ENCODE peak calls at places on chromosomes 3 and 15, in five cellular contexts. B is mesendoderm, Y is GM12865, Q is Panc1, V is psoas muscle. A is an unnamed sample.

GRCh38 chr3:150291515-150291914 is 116.6 kb upstream of the TSC22D2 start:
- DNase-seq in B (no peak), Y (no peak), Q (no peak), V (no peak), A (no peak)

GRCh38 chr15:101613130-101614000 is 38.8 kb downstream of the TM2D3 start:
- DNase-seq in B (no peak), Y (no peak), Q (no peak), V (peak), A (peak)

GRCh38 chr3:151439652-151440125 is 21.2 kb downstream of the IGSF10 start:
- DNase-seq in B (peak), Y (peak), Q (peak), V (no peak), A (peak)

GRCh38 chr3:170751083-170751893 is 118.7 kb downstream of the RPL22L1 start:
- DNase-seq in B (peak), Y (no peak), Q (peak), V (peak), A (peak)

GRCh38 chr3:143975549-143976152 is 4.0 kb downstream of the DIPK2A start:
- DNase-seq in B (peak), Y (peak), Q (no peak), V (no peak), A (peak)

GRCh38 chr15:79849789-79850188 is 47.0 kb downstream of the MTHFS start:
- DNase-seq in B (peak), Y (peak), Q (no peak), V (no peak), A (peak)

GRCh38 chr3:54951405-54951804 is 23.5 kb upstream of the LRTM1 start:
- DNase-seq in B (peak), Y (peak), Q (no peak), V (peak), A (no peak)

GRCh38 chr3:182215881-182216280 is 504.2 kb downstream of the SOX2 start:
- DNase-seq in B (no peak), Y (no peak), Q (no peak), V (no peak), A (no peak)

GRCh38 chr15:52023169-52023922 is 4.3 kb downstream of the MAPK6 start:
- DNase-seq in B (no peak), Y (no peak), Q (peak), V (no peak), A (no peak)

GRCh38 chr3:168989396-168989795 is 674.1 kb downstream of the MECOM start:
- DNase-seq in B (no peak), Y (no peak), Q (no peak), V (no peak), A (no peak)

GRCh38 chr3:50525987-50526386 is 22.6 kb upstream of the CACNA2D2 start:
- DNase-seq in B (peak), Y (peak), Q (no peak), V (peak), A (no peak)

GRCh38 chr15:32849769-32850668 is 132.2 kb downstream of the GREM1 start:
- DNase-seq in B (no peak), Y (no peak), Q (no peak), V (no peak), A (no peak)

GRCh38 chr3:102095383-102095782 is 246.1 kb downstream of the NFKBIZ start:
- DNase-seq in B (no peak), Y (no peak), Q (no peak), V (no peak), A (no peak)

GRCh38 chr3:102091358-102091757 is 242.0 kb downstream of the NFKBIZ start:
- DNase-seq in B (no peak), Y (no peak), Q (no peak), V (no peak), A (no peak)

GRCh38 chr3:102094523-102094922 is 245.2 kb downstream of the NFKBIZ start:
- DNase-seq in B (no peak), Y (no peak), Q (no peak), V (no peak), A (no peak)

GRCh38 chr3:102090646-102091045 is 241.3 kb downstream of the NFKBIZ start:
- DNase-seq in B (no peak), Y (no peak), Q (no peak), V (no peak), A (no peak)

DNA sequence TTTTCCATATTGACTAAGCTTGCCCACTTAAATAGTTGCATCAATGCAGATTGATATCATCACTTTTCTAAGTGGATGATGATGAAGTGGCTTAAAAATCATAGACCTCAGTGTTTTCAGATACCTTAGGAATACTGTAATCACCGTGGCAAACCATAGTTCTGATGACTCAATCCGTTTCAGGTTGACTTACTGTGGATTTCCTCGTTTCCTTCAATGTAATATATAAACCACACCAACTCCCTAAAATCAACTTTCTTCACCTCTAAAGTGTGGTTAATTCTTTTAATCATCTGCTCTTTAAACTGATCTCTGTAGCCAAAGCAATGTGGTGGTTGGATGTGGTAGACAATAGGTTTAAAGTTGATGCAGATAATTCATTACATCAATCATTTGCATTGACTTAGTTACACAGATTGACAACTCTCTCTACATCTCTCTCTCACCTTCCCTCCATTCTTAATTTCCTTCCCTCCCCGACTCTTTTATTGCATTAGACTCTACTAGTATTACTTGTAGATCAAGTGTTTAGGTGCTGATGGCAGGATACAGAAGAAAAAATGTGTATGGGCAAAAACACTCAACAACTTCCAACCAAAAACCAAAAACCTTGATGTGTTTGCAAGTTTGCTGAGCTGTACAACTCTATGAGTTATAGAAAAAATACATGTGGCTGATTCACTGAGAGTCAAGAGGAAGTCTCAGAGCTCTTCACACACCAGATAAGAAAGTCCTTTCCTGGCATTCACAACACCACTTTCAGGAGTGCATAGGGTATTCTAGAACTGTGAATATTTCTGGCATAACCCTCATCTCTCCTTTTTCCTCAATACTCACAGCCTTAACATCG is 243.5 kb downstream of the NFKBIZ start:
- DNase-seq in B (no peak), Y (no peak), Q (no peak), V (no peak), A (no peak)
- H3K4me3 ChIP-seq in B (no peak), Y (no peak), Q (no peak), V (no peak), A (no peak)

GRCh38 chr3:62131620-62132019 is 241.7 kb downstream of the FEZF2 start:
- DNase-seq in B (peak), Y (no peak), Q (no peak), V (no peak), A (no peak)
- H3K4me3 ChIP-seq in B (no peak), Y (no peak), Q (no peak), V (no peak), A (no peak)

DNA sequence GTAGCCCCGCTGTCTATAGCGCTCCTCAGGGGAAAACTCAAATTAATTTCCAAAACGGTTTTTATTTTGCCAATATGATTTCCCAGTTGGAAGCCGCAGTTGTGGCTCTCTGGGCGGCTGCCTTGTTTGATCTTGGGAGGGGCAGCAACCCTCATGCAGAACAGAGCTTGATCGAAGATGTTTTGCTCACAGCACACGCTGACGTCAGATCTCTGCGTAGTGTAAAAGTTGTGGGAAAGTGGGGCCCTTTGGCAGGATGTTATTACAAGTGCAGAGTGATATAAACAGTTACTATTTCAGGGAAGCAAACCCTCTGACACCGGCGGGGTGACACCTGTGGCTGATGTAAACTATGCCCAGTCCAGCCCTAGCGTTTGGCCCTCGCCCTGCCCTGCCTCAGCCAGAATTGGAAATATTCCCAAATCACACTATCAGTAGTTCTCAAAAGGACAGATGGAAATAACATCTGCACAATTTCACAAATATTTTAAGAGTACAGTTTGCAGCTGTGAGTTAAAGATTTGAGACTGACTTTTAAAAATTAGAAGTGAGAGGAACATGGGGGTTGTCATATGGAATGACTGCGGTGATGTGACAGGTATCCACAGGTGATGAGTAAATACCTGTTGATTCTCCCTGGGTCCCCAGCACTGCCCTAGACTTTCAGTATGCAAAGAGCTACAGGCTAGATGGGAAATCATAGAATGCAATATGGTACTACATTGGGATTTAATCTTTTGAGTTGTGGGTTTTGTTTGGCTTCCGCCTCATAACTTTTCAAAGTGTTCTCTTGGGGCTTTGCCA is 1.7 kb downstream of the SYNM start:
- DNase-seq in B (no peak), Y (no peak), Q (no peak), V (peak), A (no peak)
- H3K4me3 ChIP-seq in B (no peak), Y (no peak), Q (peak), V (peak), A (no peak)

GRCh38 chr15:73691398-73691797 is 7.2 kb downstream of the CD276 start:
- DNase-seq in B (peak), Y (no peak), Q (no peak), V (peak), A (no peak)

GRCh38 chr15:73686781-73687256 is 2.6 kb downstream of the CD276 start:
- DNase-seq in B (peak), Y (no peak), Q (no peak), V (no peak), A (no peak)

GRCh38 chr15:73685981-73686380 is 1.8 kb downstream of the CD276 start:
- DNase-seq in B (no peak), Y (no peak), Q (no peak), V (no peak), A (no peak)

GRCh38 chr15:73685561-73685960 is 1.4 kb downstream of the CD276 start:
- DNase-seq in B (no peak), Y (no peak), Q (no peak), V (no peak), A (no peak)

GRCh38 chr15:73688455-73688854 is 4.3 kb downstream of the CD276 start:
- DNase-seq in B (no peak), Y (no peak), Q (no peak), V (peak), A (no peak)
- H3K4me3 ChIP-seq in B (no peak), Y (no peak), Q (no peak), V (no peak), A (no peak)

GRCh38 chr3:119625451-119626153 is 27.9 kb downstream of the PLA1A start:
- DNase-seq in B (peak), Y (no peak), Q (no peak), V (no peak), A (no peak)

GRCh38 chr3:119628816-119629445 is 31.2 kb downstream of the PLA1A start:
- DNase-seq in B (no peak), Y (peak), Q (no peak), V (no peak), A (no peak)

GRCh38 chr3:119628390-119628789 is 30.7 kb downstream of the PLA1A start:
- DNase-seq in B (no peak), Y (peak), Q (no peak), V (no peak), A (no peak)

GRCh38 chr3:119630119-119630518 is 30.3 kb downstream of the POPDC2 start:
- DNase-seq in B (no peak), Y (peak), Q (no peak), V (no peak), A (no peak)

DNA sequence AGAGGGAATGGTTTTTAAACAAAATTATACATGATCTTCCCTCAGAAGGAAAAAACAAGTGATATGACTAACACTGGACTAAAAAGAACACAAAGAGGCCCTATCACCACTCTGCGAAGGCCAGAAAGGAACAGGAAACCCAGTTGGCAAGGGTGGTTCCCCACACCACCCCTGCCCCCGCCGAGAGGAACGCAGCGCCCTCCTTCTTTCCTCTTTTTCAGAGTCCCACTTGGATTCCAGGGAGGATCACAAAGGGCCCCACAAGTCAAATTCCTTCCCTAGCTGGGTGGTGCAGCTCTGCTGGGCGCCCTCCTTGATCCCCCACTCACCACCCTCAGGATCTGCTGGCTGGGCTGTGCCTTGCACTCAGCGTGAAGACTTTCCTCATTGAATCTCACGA is 29.8 kb downstream of the PLA1A start:
- DNase-seq in B (no peak), Y (peak), Q (no peak), V (no peak), A (no peak)
- H3K4me3 ChIP-seq in B (no peak), Y (peak), Q (no peak), V (no peak), A (no peak)

GRCh38 chr3:134277271-134277670 is 26.6 kb upstream of the RYK start:
- DNase-seq in B (no peak), Y (no peak), Q (no peak), V (no peak), A (no peak)
- H3K4me3 ChIP-seq in B (no peak), Y (no peak), Q (no peak), V (no peak), A (no peak)